ENCODE peak calls at places on chromosomes 13 and 19, in four cellular contexts. U is CD4-positive, CD25-positive, alpha-beta regulatory T cell; J is breast epithelium; M is thoracic aorta. H is an unnamed sample.

GRCh38 chr19:41563847-41564514 is 12.0 kb upstream of the CEACAM21 start:
- DNase-seq in M (no peak), U (peak; percentile 58), J (no peak), H (no peak)

GRCh38 chr13:98834254-98834960 is 81.9 kb upstream of the SLC15A1 start:
- DNase-seq in U (no peak), J (no peak), M (no peak), H (no peak)

GRCh38 chr19:20151617-20152145 is 15.3 kb upstream of the ZNF486 start:
- DNase-seq in M (no peak), J (no peak), U (no peak), H (no peak)

GRCh38 chr13:42865703-42866102 is 84.3 kb downstream of the FAM216B start:
- DNase-seq in U (no peak), M (no peak), J (no peak), H (no peak)

GRCh38 chr13:113123226-113124150 is 889 bp downstream of the F10 start:
- DNase-seq in J (peak; percentile 27), U (no peak), M (no peak), H (no peak)

GRCh38 chr19:49469828-49470614 is 4.0 kb upstream of the FLT3LG start:
- DNase-seq in J (no peak), U (peak; percentile 79), M (no peak), H (no peak)

GRCh38 chr13:32846020-32846451 is 170.2 kb upstream of the KL start:
- DNase-seq in J (no peak), U (no peak), M (no peak), H (no peak)

GRCh38 chr13:113967729-113968462 is 6.0 kb downstream of the C13orf46 start:
- DNase-seq in J (no peak), U (no peak), M (peak; percentile 1), H (no peak)

GRCh38 chr13:110506859-110507566 is 54.5 kb downstream of the RAB20 start:
- DNase-seq in J (peak; percentile 78), U (no peak), M (no peak), H (peak; percentile 30)

GRCh38 chr19:12545267-12545666 is 6.0 kb downstream of the ZNF564 start:
- DNase-seq in J (no peak), M (no peak), U (no peak), H (no peak)

DNA sequence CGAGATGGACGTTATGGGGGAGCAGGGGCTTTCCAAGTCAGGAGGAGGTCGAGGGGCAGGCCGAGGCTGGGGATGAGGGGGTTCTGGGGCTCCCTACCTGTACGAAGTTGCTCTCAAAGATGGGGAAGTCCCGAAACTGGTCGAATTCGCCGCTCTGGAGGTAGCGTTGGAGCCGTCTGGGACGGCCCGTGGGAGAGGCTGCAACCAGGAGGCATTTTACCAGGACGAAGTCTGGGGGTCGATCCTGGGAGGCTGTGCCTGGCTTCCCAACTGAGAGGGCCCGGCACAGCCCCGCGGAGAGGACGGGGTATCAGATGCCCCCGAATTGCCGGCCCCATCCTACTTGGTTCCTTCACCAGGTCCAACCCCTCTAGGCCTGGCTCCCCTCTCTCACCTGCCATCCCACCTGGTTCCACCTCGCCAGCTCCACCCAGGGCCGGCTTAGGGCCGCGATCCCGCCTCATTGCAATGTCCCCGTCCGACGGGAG is 527 bp upstream of the EMC10 start:
- DNase-seq in J (no peak), U (no peak), M (no peak), H (no peak)
- H3K27ac ChIP-seq in J (peak overlapping the region; percentile 76), U (peak overlapping the region; percentile 85), M (no peak overlapping the region), H (peak overlapping the region; percentile 85)

GRCh38 chr19:30648321-30648720 is 276.1 kb downstream of the ZNF536 start:
- DNase-seq in J (no peak), M (no peak), U (no peak), H (no peak)
- H3K27ac ChIP-seq in J (no peak overlapping the region), M (no peak overlapping the region), U (no peak overlapping the region), H (peak overlapping the region; percentile 76)

DNA sequence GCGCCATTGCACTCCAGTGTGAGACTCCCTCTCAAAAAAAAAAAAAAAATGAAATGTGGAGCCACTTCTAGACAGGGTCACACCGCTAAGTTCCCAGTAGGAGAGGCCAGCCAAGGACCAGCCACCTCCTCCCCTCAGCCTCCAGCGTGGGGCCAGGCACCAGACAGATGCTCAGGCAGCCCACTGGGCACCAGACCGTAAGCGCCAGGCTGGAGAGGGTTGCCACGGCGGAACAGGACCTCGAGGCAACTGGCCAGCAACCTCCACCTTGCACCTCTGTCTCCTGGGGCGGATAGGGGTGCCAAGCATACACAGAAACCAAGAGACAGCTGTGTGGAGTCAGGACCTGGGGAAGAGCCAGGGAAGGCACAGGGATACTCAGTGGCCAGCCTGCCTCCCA is 3.7 kb downstream of the PEPD start:
- DNase-seq in J (no peak), U (no peak), M (no peak), H (no peak)
- H3K27ac ChIP-seq in J (no peak overlapping the region), U (no peak overlapping the region), M (no peak overlapping the region), H (no peak overlapping the region)

GRCh38 chr13:20497376-20497775 is 28.3 kb downstream of the CRYL1 start:
- DNase-seq in M (no peak), J (no peak), U (no peak), H (no peak)

GRCh38 chr13:20498129-20498528 is 27.5 kb downstream of the CRYL1 start:
- DNase-seq in M (no peak), J (no peak), U (no peak), H (no peak)

GRCh38 chr13:20492641-20493040 is 33.0 kb downstream of the CRYL1 start:
- DNase-seq in J (no peak), M (no peak), U (peak; percentile 32), H (no peak)

GRCh38 chr13:20494656-20495055 is 31.0 kb downstream of the CRYL1 start:
- DNase-seq in J (no peak), M (no peak), U (no peak), H (no peak)

GRCh38 chr13:20495087-20496023 is 30.3 kb downstream of the CRYL1 start:
- DNase-seq in J (no peak), U (peak; percentile 75), M (peak; percentile 30), H (peak; percentile 91)
- H3K27ac ChIP-seq in J (no peak overlapping the region), U (no peak overlapping the region), M (no peak overlapping the region), H (no peak overlapping the region)

DNA sequence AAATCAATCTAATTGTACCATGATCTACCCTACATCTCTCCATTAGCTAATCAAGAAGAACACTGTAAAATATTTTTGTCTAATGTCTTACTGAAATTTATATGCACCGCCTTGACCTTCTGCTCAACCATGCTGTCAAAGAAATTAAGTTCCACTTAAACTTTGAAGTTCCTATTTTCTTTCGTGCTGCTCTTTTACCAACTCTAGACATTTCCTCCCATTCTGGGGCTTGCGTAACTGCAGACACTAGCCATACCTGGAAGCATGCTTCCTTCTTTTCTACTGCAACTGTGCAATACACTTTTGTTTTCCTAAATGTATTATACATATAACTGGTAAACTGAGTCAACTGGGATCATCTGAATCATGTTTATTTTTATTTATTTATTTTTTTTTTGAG is 8.5 kb upstream of the UBE2L5 start:
- DNase-seq in M (no peak), U (no peak), J (no peak), H (no peak)
- H3K27ac ChIP-seq in M (no peak overlapping the region), U (no peak overlapping the region), J (no peak overlapping the region), H (no peak overlapping the region)

DNA sequence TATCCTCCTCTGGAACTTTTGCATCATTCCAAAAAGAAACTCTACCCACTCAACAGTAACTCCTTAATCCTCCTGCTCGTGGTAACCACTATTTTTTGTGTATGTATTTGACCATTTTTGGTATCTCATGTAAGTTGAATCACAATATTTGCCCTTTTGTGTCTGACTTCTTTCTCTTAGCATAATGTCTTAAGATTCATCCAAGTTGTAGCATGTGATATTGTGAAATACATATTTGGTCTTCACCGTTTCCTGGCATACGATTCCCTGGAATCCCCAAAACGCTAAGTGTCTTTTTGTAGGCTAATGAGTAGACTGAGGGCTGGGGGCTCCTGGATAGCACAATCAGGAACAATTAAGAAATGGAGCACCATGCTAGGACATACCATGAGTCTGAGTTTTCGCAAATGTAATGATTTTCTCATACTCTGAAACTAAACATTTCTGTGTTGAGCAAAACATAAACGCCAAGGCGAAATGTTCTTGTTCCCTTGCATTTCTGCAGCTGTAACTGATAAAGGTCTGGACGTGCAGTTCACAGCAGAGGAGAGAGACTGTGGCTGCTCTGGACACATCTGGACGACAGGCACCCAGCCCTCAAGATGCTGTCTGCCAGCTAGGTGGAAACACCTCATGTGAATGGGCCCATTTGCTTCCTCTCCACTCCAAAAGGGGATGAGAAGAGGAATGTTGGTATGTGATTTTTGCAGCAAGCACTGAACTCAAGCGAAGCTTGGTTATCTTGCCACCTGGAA is 38.4 kb downstream of the BRD4 start:
- DNase-seq in J (no peak), U (no peak), M (no peak), H (no peak)
- H3K27ac ChIP-seq in J (peak overlapping the region; percentile 37), U (peak overlapping the region; percentile 68), M (peak overlapping the region; percentile 27), H (peak overlapping the region; percentile 4)

DNA sequence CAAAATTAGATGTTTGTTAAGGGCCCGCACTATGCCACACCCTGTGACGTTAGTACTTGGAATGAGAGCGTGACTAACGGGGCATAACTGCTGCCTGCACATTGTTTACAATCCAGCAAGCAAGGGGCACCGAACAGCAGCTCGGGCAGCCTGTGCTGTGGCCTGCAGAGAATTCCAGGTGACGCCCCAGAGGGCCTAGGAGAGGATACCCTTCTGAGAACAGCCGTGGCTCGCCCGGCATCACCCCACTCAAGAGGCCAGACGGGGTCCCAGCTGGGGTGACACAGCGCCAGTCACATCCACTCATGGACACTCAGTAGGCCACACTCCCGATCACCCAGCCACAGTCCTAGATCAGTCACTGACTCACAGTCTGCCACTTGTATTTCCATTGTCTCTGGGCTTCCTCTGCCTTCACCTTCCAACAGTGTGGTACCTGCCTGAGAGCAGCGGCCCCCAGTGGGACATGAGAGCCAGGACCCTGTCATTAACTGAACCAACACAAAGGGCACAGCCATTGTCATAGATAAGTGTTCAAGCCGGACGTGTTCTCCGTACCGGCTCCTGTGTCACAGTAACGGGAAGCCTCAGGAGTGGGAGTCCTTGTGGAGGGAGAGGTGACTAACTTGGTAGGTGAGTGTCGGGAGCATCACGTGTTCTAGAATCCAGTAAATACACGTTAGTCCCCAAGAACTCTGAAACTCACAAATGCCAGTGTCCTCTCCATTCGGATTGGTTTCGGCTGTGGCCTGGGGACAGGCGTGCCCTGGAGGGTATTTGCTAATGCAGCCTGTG is 7.5 kb downstream of the ZNF331 start:
- DNase-seq in M (no peak), U (no peak), J (no peak), H (no peak)
- H3K27ac ChIP-seq in M (peak overlapping the region; percentile 19), U (no peak overlapping the region), J (no peak overlapping the region), H (no peak overlapping the region)

DNA sequence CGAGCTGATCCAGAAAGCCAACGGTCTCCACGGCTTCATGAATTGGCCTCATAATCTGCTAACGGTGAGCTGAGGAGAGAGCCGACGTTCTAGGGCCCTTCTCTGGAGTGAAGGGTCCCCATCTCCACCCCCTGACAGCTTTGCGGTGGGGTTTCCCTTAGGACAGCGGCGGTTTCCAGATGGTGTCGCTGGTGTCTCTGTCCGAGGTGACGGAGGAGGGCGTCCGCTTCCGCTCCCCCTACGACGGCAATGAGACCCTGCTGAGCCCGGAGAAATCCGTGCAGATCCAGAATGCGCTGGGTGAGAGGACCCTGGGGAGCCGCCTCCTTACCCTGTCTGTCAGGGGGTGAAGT is 692 bp downstream of the QTRT1 start:
- DNase-seq in M (no peak), U (no peak), J (no peak), H (no peak)
- H3K27ac ChIP-seq in M (no peak overlapping the region), U (peak overlapping the region; percentile 57), J (peak overlapping the region; percentile 61), H (no peak overlapping the region)

DNA sequence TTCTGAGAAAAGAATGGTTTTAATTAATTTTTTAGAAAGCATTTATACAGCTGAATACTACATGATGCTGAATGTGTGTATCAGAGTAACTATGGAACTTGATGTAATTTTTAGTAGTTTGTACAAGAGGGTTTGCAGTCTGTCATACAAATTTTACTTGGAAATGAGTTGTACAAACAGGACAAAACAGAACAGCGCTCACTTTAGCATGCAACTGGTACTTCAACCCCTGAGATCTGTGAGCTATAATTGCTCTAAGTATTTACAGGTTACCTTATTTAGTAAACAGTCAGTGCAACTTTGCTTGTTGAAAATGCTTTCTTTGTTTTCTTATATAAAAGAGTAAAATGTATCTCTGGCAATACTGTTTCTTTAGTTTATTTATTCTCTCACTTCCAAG is 719 bp downstream of the TNFRSF19 start:
- DNase-seq in M (no peak), J (no peak), U (no peak), H (no peak)
- H3K27ac ChIP-seq in M (no peak overlapping the region), J (no peak overlapping the region), U (no peak overlapping the region), H (peak overlapping the region; percentile 51)

H was measured in tibial nerve.